ENCODE peak calls at places on chromosomes 3 and 15, in four cellular contexts. One of them, this sample, is unnamed.

GRCh38 chr3:4323246-4324027 is 20.3 kb downstream of the SETMAR start:
- DNase-seq in GM12878: no peak
- DNase-seq in H1: no peak
- DNase-seq in K562: peak; percentile 41
- DNase-seq in this sample: no peak

GRCh38 chr15:89034305-89034704 is 54.0 kb upstream of the ABHD2 start:
- DNase-seq in GM12878: no peak
- DNase-seq in K562: no peak
- DNase-seq in H1: no peak
- DNase-seq in this sample: peak; percentile 12

GRCh38 chr3:112388972-112389371 is 56.0 kb downstream of the CD200 start:
- DNase-seq in H1: no peak
- DNase-seq in GM12878: no peak
- DNase-seq in K562: no peak
- DNase-seq in this sample: no peak

GRCh38 chr3:89107461-89108035 is at the start of gene EPHA3:
- DNase-seq in H1: peak; percentile 53
- DNase-seq in K562: peak; percentile 13
- DNase-seq in GM12878: no peak
- DNase-seq in this sample: peak; percentile 12

GRCh38 chr15:73127302-73127936 is 75.2 kb downstream of the NEO1 start:
- DNase-seq in H1: no peak
- DNase-seq in K562: peak; percentile 47
- DNase-seq in GM12878: peak; percentile 7
- DNase-seq in this sample: peak; percentile 33

GRCh38 chr3:105876745-105877624 is 8.2 kb upstream of the CBLB start:
- DNase-seq in H1: no peak
- DNase-seq in K562: no peak
- DNase-seq in GM12878: no peak
- DNase-seq in this sample: no peak

GRCh38 chr3:32048487-32049174 is 57.8 kb upstream of the GPD1L start:
- DNase-seq in GM12878: no peak
- DNase-seq in K562: peak; percentile 4
- DNase-seq in H1: no peak
- DNase-seq in this sample: no peak

GRCh38 chr15:71790081-71790480 is 20.3 kb upstream of the NR2E3 start:
- DNase-seq in K562: no peak
- DNase-seq in GM12878: no peak
- DNase-seq in H1: no peak
- DNase-seq in this sample: no peak

GRCh38 chr15:42101861-42102260 is 7.5 kb upstream of the PLA2G4D start:
- DNase-seq in H1: no peak
- DNase-seq in K562: no peak
- DNase-seq in GM12878: no peak
- DNase-seq in this sample: no peak

GRCh38 chr15:60679256-60679655 is 200.3 kb upstream of the ICE2 start:
- DNase-seq in GM12878: no peak
- DNase-seq in H1: no peak
- DNase-seq in K562: no peak
- DNase-seq in this sample: no peak

GRCh38 chr3:69819283-69819682 is 80.0 kb downstream of the MITF start:
- DNase-seq in GM12878: no peak
- DNase-seq in H1: no peak
- DNase-seq in K562: no peak
- DNase-seq in this sample: no peak

DNA sequence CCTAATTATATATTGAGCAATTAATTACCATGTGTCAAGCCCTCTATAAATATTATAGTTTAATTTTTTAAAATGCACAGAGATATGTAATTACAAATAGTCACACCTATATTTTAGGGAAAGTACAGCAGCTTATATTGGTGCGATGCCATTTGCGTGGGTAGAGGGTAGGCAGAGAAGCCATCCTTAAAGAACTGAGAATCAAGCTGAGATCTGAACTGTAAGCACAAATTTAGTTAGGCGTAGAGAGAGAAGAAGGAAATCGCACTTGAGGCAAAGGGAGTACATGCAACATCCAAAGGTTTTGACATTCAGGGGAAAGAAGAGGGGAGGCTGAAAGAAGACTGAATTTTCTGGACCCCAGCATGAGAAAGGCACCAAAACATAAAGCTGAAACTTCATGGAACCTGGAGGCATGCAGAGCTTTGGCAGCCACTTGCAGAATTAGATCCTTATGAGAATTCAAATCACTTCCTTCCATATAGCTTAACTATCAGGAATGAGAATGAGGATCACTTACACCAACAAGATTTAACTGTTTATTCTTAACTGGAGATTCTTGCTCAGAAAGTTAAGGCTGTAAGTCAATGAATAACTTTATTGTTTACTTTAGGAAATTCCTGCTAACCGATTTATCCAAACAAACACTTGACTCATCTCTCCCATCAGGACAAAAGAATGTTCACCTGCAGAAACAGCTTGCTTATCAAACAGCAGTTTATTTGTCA is 114.3 kb downstream of the TGFBR2 start:
- DNase-seq in K562: no peak
- DNase-seq in H1: no peak
- DNase-seq in GM12878: no peak
- DNase-seq in this sample: peak; percentile 92
- TF ChIP-seq POLR2AphosphoS5 in K562: no peak
- TF ChIP-seq POLR2AphosphoS5 in H1: no peak
- TF ChIP-seq POLR2AphosphoS5 in GM12878: no peak
- TF ChIP-seq POLR2AphosphoS5 in this sample: no peak

GRCh38 chr3:10228248-10228950 is 19.9 kb upstream of the TATDN2 start:
- DNase-seq in K562: no peak
- DNase-seq in GM12878: no peak
- DNase-seq in H1: no peak
- DNase-seq in this sample: no peak

GRCh38 chr3:10223676-10224639 is 24.3 kb upstream of the TATDN2 start:
- DNase-seq in H1: no peak
- DNase-seq in GM12878: peak; percentile 75
- DNase-seq in K562: no peak
- DNase-seq in this sample: peak; percentile 75

GRCh38 chr3:10219737-10220136 is 28.5 kb upstream of the TATDN2 start:
- DNase-seq in H1: no peak
- DNase-seq in GM12878: no peak
- DNase-seq in K562: no peak
- DNase-seq in this sample: no peak

GRCh38 chr3:10226293-10226692 is 22.0 kb upstream of the TATDN2 start:
- DNase-seq in H1: peak; percentile 83
- DNase-seq in GM12878: no peak
- DNase-seq in K562: no peak
- DNase-seq in this sample: no peak

DNA sequence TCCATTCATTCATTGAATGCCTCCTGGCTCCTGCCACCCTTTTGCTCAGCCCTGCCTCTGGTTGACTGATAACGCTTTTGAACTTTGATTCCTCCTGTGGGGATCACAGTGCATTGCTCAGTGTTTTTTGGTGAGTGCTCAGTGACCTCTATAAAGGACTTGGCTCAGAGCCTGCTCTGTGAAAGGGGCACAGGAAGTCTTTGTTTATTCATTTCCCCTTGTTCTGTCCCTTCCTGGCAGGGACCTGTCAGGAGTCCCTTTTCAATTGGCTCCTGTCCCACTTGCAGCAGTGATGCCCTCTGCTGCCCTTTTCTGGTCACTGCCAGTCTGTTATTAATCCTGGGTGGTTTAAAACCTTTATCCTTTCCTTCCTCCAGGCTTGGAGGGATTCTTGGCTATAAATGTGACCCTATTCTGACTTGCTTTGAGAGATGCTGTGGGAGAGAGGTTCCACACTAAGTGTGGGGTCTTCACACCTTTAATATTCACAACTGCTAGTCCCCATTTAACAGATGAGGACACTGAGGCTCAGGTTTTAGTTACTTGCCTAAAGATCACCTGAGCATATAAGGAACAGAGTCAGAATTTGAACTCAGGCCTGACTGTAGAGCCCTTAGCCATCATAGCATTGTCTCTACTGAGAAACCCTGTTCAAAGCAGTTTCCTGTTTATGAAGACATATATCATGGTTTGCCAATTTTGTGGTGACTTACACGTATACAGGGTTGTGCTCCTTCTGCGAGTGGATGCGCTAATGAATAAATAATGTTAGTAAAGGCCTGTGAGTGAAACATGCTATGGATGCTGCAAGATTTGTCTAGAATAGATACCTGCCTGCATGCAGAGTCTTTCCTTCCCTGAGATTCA is 23.2 kb upstream of the TATDN2 start:
- DNase-seq in H1: peak; percentile 41
- DNase-seq in GM12878: no peak
- DNase-seq in K562: peak; percentile 77
- DNase-seq in this sample: peak; percentile 99
- TF ChIP-seq HDAC2 in H1: no peak
- TF ChIP-seq HDAC2 in GM12878: no peak
- TF ChIP-seq HDAC2 in K562: no peak
- TF ChIP-seq HDAC2 in this sample: peak; percentile 95

GRCh38 chr3:188037965-188038581 is 115.9 kb upstream of the LPP start:
- DNase-seq in K562: no peak
- DNase-seq in H1: no peak
- DNase-seq in GM12878: no peak
- DNase-seq in this sample: no peak

GRCh38 chr3:188037116-188037718 is 116.7 kb upstream of the LPP start:
- DNase-seq in GM12878: no peak
- DNase-seq in K562: no peak
- DNase-seq in H1: no peak
- DNase-seq in this sample: peak; percentile 83

GRCh38 chr3:188041193-188041592 is 112.8 kb upstream of the LPP start:
- DNase-seq in GM12878: no peak
- DNase-seq in H1: no peak
- DNase-seq in K562: no peak
- DNase-seq in this sample: no peak

GRCh38 chr3:188034989-188035388 is 119.0 kb upstream of the LPP start:
- DNase-seq in GM12878: no peak
- DNase-seq in K562: no peak
- DNase-seq in H1: no peak
- DNase-seq in this sample: no peak

GRCh38 chr3:188036375-188036985 is 117.5 kb upstream of the LPP start:
- DNase-seq in K562: no peak
- DNase-seq in H1: no peak
- DNase-seq in GM12878: no peak
- DNase-seq in this sample: peak; percentile 99
- TF ChIP-seq POLR2AphosphoS5 in K562: no peak
- TF ChIP-seq POLR2AphosphoS5 in H1: no peak
- TF ChIP-seq POLR2AphosphoS5 in GM12878: no peak
- TF ChIP-seq POLR2AphosphoS5 in this sample: no peak

GRCh38 chr3:171770689-171771620 is 39.3 kb downstream of the PLD1 start:
- DNase-seq in GM12878: peak; percentile 48
- DNase-seq in K562: peak; percentile 72
- DNase-seq in H1: no peak
- DNase-seq in this sample: peak; percentile 68
- TF ChIP-seq HDAC2 in GM12878: no peak
- TF ChIP-seq HDAC2 in K562: peak; percentile 37
- TF ChIP-seq HDAC2 in H1: no peak
- TF ChIP-seq HDAC2 in this sample: no peak

GRCh38 chr3:61141697-61142096 is 109.6 kb downstream of the FHIT start:
- DNase-seq in H1: peak; percentile 43
- DNase-seq in GM12878: no peak
- DNase-seq in K562: no peak
- DNase-seq in this sample: no peak

GRCh38 chr3:61141184-61141583 is 110.1 kb downstream of the FHIT start:
- DNase-seq in H1: peak; percentile 25
- DNase-seq in K562: no peak
- DNase-seq in GM12878: no peak
- DNase-seq in this sample: no peak

GRCh38 chr3:61149236-61149635 is 102.0 kb downstream of the FHIT start:
- DNase-seq in K562: no peak
- DNase-seq in GM12878: no peak
- DNase-seq in H1: no peak
- DNase-seq in this sample: no peak

GRCh38 chr3:61146010-61146569 is 105.2 kb downstream of the FHIT start:
- DNase-seq in K562: no peak
- DNase-seq in GM12878: no peak
- DNase-seq in H1: no peak
- DNase-seq in this sample: no peak
- TF ChIP-seq POLR2AphosphoS5 in K562: no peak
- TF ChIP-seq POLR2AphosphoS5 in GM12878: no peak
- TF ChIP-seq POLR2AphosphoS5 in H1: no peak
- TF ChIP-seq POLR2AphosphoS5 in this sample: no peak

GRCh38 chr3:16302082-16302631 is 37.1 kb downstream of the OXNAD1 start:
- DNase-seq in GM12878: no peak
- DNase-seq in K562: no peak
- DNase-seq in H1: no peak
- DNase-seq in this sample: no peak
- TF ChIP-seq HDAC2 in GM12878: no peak
- TF ChIP-seq HDAC2 in K562: no peak
- TF ChIP-seq HDAC2 in H1: no peak
- TF ChIP-seq HDAC2 in this sample: no peak

This sample was measured in HepG2.